ENCODE peak calls at places on chromosomes 4 and X, in six cellular contexts. One of them, this sample, is unnamed.

GRCh38 chrX:44872319-44872816 is 620 bp upstream of the KDM6A start:
- DNase-seq in CD8-positive, alpha-beta T cell: no peak
- DNase-seq in kidney: peak; percentile 89
- DNase-seq in endothelial cell of umbilical vein: peak; percentile 45
- DNase-seq in pancreas: peak; percentile 71
- DNase-seq in substantia nigra: peak; percentile 52
- DNase-seq in this sample: peak; percentile 68

GRCh38 chr4:74479009-74479408 is 34.1 kb downstream of the AREG start:
- DNase-seq in CD8-positive, alpha-beta T cell: no peak
- DNase-seq in kidney: no peak
- DNase-seq in endothelial cell of umbilical vein: no peak
- DNase-seq in substantia nigra: no peak
- DNase-seq in pancreas: no peak
- DNase-seq in this sample: no peak

GRCh38 chrX:55778322-55778721 is 60.8 kb downstream of the RRAGB start:
- DNase-seq in CD8-positive, alpha-beta T cell: no peak
- DNase-seq in pancreas: no peak
- DNase-seq in endothelial cell of umbilical vein: no peak
- DNase-seq in substantia nigra: no peak
- DNase-seq in kidney: no peak
- DNase-seq in this sample: no peak

GRCh38 chr4:42954925-42955669 is 62.6 kb downstream of the GRXCR1 start:
- DNase-seq in endothelial cell of umbilical vein: no peak
- DNase-seq in substantia nigra: no peak
- DNase-seq in pancreas: peak; percentile 29
- DNase-seq in kidney: no peak
- DNase-seq in CD8-positive, alpha-beta T cell: no peak
- DNase-seq in this sample: no peak

GRCh38 chr4:5722328-5722727 is 11.3 kb downstream of the EVC start:
- DNase-seq in pancreas: no peak
- DNase-seq in endothelial cell of umbilical vein: no peak
- DNase-seq in kidney: no peak
- DNase-seq in substantia nigra: no peak
- DNase-seq in CD8-positive, alpha-beta T cell: no peak
- DNase-seq in this sample: no peak

GRCh38 chrX:124280294-124280902 is 52.1 kb upstream of the TEX13D start:
- DNase-seq in pancreas: no peak
- DNase-seq in CD8-positive, alpha-beta T cell: no peak
- DNase-seq in substantia nigra: no peak
- DNase-seq in endothelial cell of umbilical vein: no peak
- DNase-seq in kidney: no peak
- DNase-seq in this sample: no peak

GRCh38 chrX:41761169-41761568 is 37.2 kb downstream of the GPR82 start:
- DNase-seq in pancreas: no peak
- DNase-seq in CD8-positive, alpha-beta T cell: no peak
- DNase-seq in endothelial cell of umbilical vein: no peak
- DNase-seq in kidney: no peak
- DNase-seq in substantia nigra: no peak
- DNase-seq in this sample: no peak

GRCh38 chr4:174607792-174608191 is 85.5 kb upstream of the HPGD start:
- DNase-seq in endothelial cell of umbilical vein: no peak
- DNase-seq in substantia nigra: no peak
- DNase-seq in pancreas: no peak
- DNase-seq in kidney: no peak
- DNase-seq in CD8-positive, alpha-beta T cell: no peak
- DNase-seq in this sample: no peak

GRCh38 chrX:46328133-46328532 is 217.1 kb downstream of the ZNF674 start:
- DNase-seq in CD8-positive, alpha-beta T cell: no peak
- DNase-seq in substantia nigra: no peak
- DNase-seq in kidney: no peak
- DNase-seq in pancreas: no peak
- DNase-seq in endothelial cell of umbilical vein: no peak
- DNase-seq in this sample: no peak

GRCh38 chr4:177293208-177294018 is 16.3 kb upstream of the NEIL3 start:
- DNase-seq in endothelial cell of umbilical vein: no peak
- DNase-seq in substantia nigra: no peak
- DNase-seq in kidney: no peak
- DNase-seq in CD8-positive, alpha-beta T cell: no peak
- DNase-seq in pancreas: no peak
- DNase-seq in this sample: no peak

GRCh38 chr4:749771-750666 is 44.4 kb downstream of the PCGF3 start:
- DNase-seq in pancreas: no peak
- DNase-seq in endothelial cell of umbilical vein: peak; percentile 68
- DNase-seq in kidney: peak; percentile 34
- DNase-seq in CD8-positive, alpha-beta T cell: no peak
- DNase-seq in substantia nigra: no peak
- DNase-seq in this sample: no peak

GRCh38 chr4:80196259-80197131 is 808 bp upstream of the PRDM8 start:
- DNase-seq in kidney: no peak
- DNase-seq in substantia nigra: peak; percentile 13
- DNase-seq in CD8-positive, alpha-beta T cell: no peak
- DNase-seq in endothelial cell of umbilical vein: no peak
- DNase-seq in pancreas: no peak
- DNase-seq in this sample: no peak

GRCh38 chr4:41028392-41029076 is 185.8 kb downstream of the APBB2 start:
- DNase-seq in pancreas: no peak
- DNase-seq in endothelial cell of umbilical vein: peak; percentile 62
- DNase-seq in kidney: no peak
- DNase-seq in substantia nigra: no peak
- DNase-seq in CD8-positive, alpha-beta T cell: no peak
- DNase-seq in this sample: no peak

GRCh38 chr4:73257995-73258667 is 467 bp downstream of the ANKRD17 start:
- DNase-seq in pancreas: peak; percentile 36
- DNase-seq in endothelial cell of umbilical vein: peak; percentile 59
- DNase-seq in CD8-positive, alpha-beta T cell: no peak
- DNase-seq in substantia nigra: no peak
- DNase-seq in kidney: no peak
- DNase-seq in this sample: peak; percentile 36

GRCh38 chr4:147791870-147792269 is 60.0 kb downstream of the ARHGAP10 start:
- DNase-seq in substantia nigra: no peak
- DNase-seq in CD8-positive, alpha-beta T cell: no peak
- DNase-seq in endothelial cell of umbilical vein: no peak
- DNase-seq in pancreas: no peak
- DNase-seq in kidney: no peak
- DNase-seq in this sample: no peak

GRCh38 chrX:120302434-120302833 is 8.8 kb downstream of the TMEM255A start:
- DNase-seq in CD8-positive, alpha-beta T cell: peak; percentile 20
- DNase-seq in endothelial cell of umbilical vein: no peak
- DNase-seq in kidney: no peak
- DNase-seq in substantia nigra: no peak
- DNase-seq in pancreas: no peak
- DNase-seq in this sample: no peak

GRCh38 chr4:54909964-54910363 is 215.4 kb downstream of the KDR start:
- DNase-seq in CD8-positive, alpha-beta T cell: no peak
- DNase-seq in kidney: no peak
- DNase-seq in substantia nigra: no peak
- DNase-seq in pancreas: no peak
- DNase-seq in endothelial cell of umbilical vein: peak; percentile 31
- DNase-seq in this sample: no peak

GRCh38 chr4:7155611-7156071 is 36.7 kb upstream of the SORCS2 start:
- DNase-seq in endothelial cell of umbilical vein: peak; percentile 7
- DNase-seq in kidney: no peak
- DNase-seq in substantia nigra: no peak
- DNase-seq in CD8-positive, alpha-beta T cell: no peak
- DNase-seq in pancreas: no peak
- DNase-seq in this sample: no peak

GRCh38 chr4:86099348-86099747 is 260.5 kb downstream of the MAPK10 start:
- DNase-seq in substantia nigra: no peak
- DNase-seq in pancreas: no peak
- DNase-seq in endothelial cell of umbilical vein: no peak
- DNase-seq in kidney: no peak
- DNase-seq in CD8-positive, alpha-beta T cell: no peak
- DNase-seq in this sample: no peak

GRCh38 chr4:84878541-84878940 is 87.9 kb downstream of the WDFY3 start:
- DNase-seq in pancreas: no peak
- DNase-seq in CD8-positive, alpha-beta T cell: no peak
- DNase-seq in substantia nigra: no peak
- DNase-seq in endothelial cell of umbilical vein: no peak
- DNase-seq in kidney: no peak
- DNase-seq in this sample: no peak

GRCh38 chr4:185108669-185109068 is 34.4 kb upstream of the SLC25A4 start:
- DNase-seq in kidney: no peak
- DNase-seq in endothelial cell of umbilical vein: no peak
- DNase-seq in substantia nigra: no peak
- DNase-seq in pancreas: no peak
- DNase-seq in CD8-positive, alpha-beta T cell: no peak
- DNase-seq in this sample: no peak

GRCh38 chr4:85722401-85722800 is 247.5 kb downstream of the ARHGAP24 start:
- DNase-seq in CD8-positive, alpha-beta T cell: no peak
- DNase-seq in kidney: no peak
- DNase-seq in substantia nigra: no peak
- DNase-seq in pancreas: no peak
- DNase-seq in endothelial cell of umbilical vein: no peak
- DNase-seq in this sample: no peak

GRCh38 chrX:3713225-3713936 is at the start of gene PRKX:
- DNase-seq in kidney: peak; percentile 91
- DNase-seq in substantia nigra: peak; percentile 15
- DNase-seq in pancreas: peak; percentile 61
- DNase-seq in CD8-positive, alpha-beta T cell: peak; percentile 68
- DNase-seq in endothelial cell of umbilical vein: peak; percentile 43
- DNase-seq in this sample: no peak

GRCh38 chrX:46376246-46376885 is 168.9 kb downstream of the ZNF674 start:
- DNase-seq in substantia nigra: no peak
- DNase-seq in CD8-positive, alpha-beta T cell: no peak
- DNase-seq in pancreas: no peak
- DNase-seq in kidney: no peak
- DNase-seq in endothelial cell of umbilical vein: peak; percentile 80
- DNase-seq in this sample: no peak

GRCh38 chr4:182880387-182881356 is 36.5 kb downstream of the DCTD start:
- DNase-seq in substantia nigra: peak; percentile 10
- DNase-seq in endothelial cell of umbilical vein: no peak
- DNase-seq in CD8-positive, alpha-beta T cell: no peak
- DNase-seq in kidney: no peak
- DNase-seq in pancreas: no peak
- DNase-seq in this sample: peak; percentile 24

GRCh38 chrX:71870337-71871098 is 40.1 kb upstream of the NHSL2 start:
- DNase-seq in kidney: no peak
- DNase-seq in CD8-positive, alpha-beta T cell: no peak
- DNase-seq in pancreas: no peak
- DNase-seq in endothelial cell of umbilical vein: no peak
- DNase-seq in substantia nigra: no peak
- DNase-seq in this sample: no peak

GRCh38 chr4:168691621-168692376 is 194.9 kb downstream of the PALLD start:
- DNase-seq in kidney: no peak
- DNase-seq in CD8-positive, alpha-beta T cell: no peak
- DNase-seq in substantia nigra: no peak
- DNase-seq in endothelial cell of umbilical vein: peak; percentile 28
- DNase-seq in pancreas: no peak
- DNase-seq in this sample: no peak
- H3K27ac ChIP-seq in kidney: no peak overlapping the region
- H3K27ac ChIP-seq in CD8-positive, alpha-beta T cell: no peak overlapping the region
- H3K27ac ChIP-seq in substantia nigra: no peak overlapping the region
- H3K27ac ChIP-seq in endothelial cell of umbilical vein: no peak overlapping the region
- H3K27ac ChIP-seq in pancreas: no peak overlapping the region
- H3K27ac ChIP-seq in this sample: no peak overlapping the region

DNA sequence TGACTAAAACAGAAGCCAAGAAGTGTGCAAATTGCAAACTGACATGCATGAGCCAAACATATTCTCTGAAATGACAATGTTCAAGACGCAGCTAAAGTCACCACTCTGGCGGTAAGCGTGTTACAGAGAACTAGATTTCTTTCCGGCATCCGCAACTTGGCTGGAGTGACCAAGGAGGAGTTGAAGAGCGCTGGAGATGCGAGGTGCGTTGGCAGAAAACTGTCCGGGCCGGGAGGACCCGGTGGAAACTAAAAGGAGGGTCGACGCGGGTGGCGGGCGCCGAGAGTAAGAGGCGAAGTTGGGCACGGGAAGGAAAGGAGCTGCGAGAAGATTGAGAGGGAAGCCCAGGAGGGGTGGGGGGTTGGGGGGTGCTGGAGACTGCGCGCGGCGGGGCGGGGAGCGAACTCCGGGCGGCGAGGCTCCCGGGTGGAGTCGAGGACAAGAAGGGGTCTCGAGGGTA is 807 bp downstream of the SEL1L3 start:
- DNase-seq in pancreas: peak; percentile 34
- DNase-seq in endothelial cell of umbilical vein: no peak
- DNase-seq in CD8-positive, alpha-beta T cell: peak; percentile 34
- DNase-seq in kidney: peak; percentile 77
- DNase-seq in substantia nigra: no peak
- DNase-seq in this sample: no peak
- H3K27ac ChIP-seq in pancreas: peak overlapping the region; percentile 81
- H3K27ac ChIP-seq in endothelial cell of umbilical vein: peak overlapping the region; percentile 74
- H3K27ac ChIP-seq in CD8-positive, alpha-beta T cell: peak overlapping the region; percentile 54
- H3K27ac ChIP-seq in kidney: peak overlapping the region; percentile 5
- H3K27ac ChIP-seq in substantia nigra: no peak overlapping the region
- H3K27ac ChIP-seq in this sample: no peak overlapping the region

DNA sequence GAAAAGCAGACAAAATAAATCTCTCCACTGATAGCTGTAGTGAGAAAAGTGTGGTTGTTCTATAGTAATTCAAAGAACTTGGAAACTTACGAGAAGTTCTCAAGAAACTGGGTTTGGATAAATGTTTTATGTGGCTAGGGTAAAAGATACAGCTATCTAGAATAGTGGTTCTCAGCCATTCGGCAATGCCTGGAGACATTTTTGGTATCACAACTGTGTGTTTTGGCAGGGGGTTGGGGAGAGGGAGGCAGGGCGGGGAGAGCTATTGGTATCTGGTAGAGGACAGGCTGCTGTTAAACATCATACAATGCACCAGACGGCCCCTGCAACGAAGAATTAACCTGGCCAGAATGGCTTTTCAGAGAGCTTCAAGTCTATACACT is 50.8 kb upstream of the MND1 start:
- DNase-seq in CD8-positive, alpha-beta T cell: no peak
- DNase-seq in substantia nigra: no peak
- DNase-seq in endothelial cell of umbilical vein: no peak
- DNase-seq in pancreas: no peak
- DNase-seq in kidney: no peak
- DNase-seq in this sample: no peak
- H3K27ac ChIP-seq in CD8-positive, alpha-beta T cell: no peak overlapping the region
- H3K27ac ChIP-seq in substantia nigra: no peak overlapping the region
- H3K27ac ChIP-seq in endothelial cell of umbilical vein: no peak overlapping the region
- H3K27ac ChIP-seq in pancreas: no peak overlapping the region
- H3K27ac ChIP-seq in kidney: no peak overlapping the region
- H3K27ac ChIP-seq in this sample: no peak overlapping the region

DNA sequence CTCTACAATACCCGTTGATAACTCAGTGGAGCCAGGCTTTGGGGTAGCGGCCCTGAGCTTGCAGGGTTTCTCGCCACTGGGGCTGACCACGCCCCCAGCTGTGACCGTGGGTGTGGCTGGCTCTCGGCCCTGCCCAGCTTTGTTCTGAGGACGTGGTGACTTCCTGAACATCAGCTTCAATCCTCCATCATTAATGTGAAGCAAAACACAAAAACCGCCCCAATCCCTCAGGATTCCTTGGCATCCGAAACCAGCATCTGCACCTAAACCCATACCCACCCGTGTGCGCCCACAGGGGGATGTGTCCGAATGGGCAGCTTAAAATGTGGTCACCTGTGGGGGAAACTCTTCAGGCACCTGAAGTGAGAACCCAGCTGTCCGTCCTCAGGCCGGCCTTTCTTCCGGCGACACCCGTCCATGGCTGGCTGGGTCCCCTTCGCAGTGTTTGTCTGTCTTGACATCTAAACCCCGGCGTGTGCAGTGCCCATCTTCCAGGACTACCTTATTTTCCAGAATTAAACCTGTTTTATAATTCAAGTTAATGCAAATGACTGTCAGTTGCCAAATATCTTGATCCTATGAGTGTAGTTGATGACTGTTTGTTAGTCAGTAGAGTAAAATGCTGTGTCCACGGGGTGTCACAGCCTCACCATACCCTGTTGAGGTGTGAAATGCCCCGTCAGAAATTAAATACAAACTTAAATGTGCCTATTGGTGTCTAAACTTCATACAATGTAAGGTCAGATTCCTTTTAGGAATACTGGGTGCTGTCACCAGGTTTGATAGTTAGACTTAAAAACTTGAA is 27.3 kb downstream of the NELFA start:
- DNase-seq in endothelial cell of umbilical vein: no peak
- DNase-seq in CD8-positive, alpha-beta T cell: no peak
- DNase-seq in pancreas: no peak
- DNase-seq in kidney: no peak
- DNase-seq in substantia nigra: no peak
- DNase-seq in this sample: no peak
- H3K27ac ChIP-seq in endothelial cell of umbilical vein: no peak overlapping the region
- H3K27ac ChIP-seq in CD8-positive, alpha-beta T cell: no peak overlapping the region
- H3K27ac ChIP-seq in pancreas: no peak overlapping the region
- H3K27ac ChIP-seq in kidney: no peak overlapping the region
- H3K27ac ChIP-seq in substantia nigra: no peak overlapping the region
- H3K27ac ChIP-seq in this sample: no peak overlapping the region

This sample was measured in caudate nucleus.